ENCODE peak calls at places on chromosomes 7 and 10, in four cellular contexts. One of them, this sample, is unnamed.

GRCh38 chr7:1975581-1975980 is 257.2 kb downstream of the MAD1L1 start:
- DNase-seq in HepG2: no peak
- DNase-seq in H1: no peak
- DNase-seq in GM12878: no peak
- DNase-seq in this sample: no peak

GRCh38 chr10:11673346-11674330 is 62.2 kb upstream of the USP6NL start:
- DNase-seq in HepG2: no peak
- DNase-seq in H1: no peak
- DNase-seq in GM12878: no peak
- DNase-seq in this sample: no peak

GRCh38 chr7:2040201-2040892 is 192.4 kb downstream of the MAD1L1 start:
- DNase-seq in H1: no peak
- DNase-seq in HepG2: no peak
- DNase-seq in GM12878: no peak
- DNase-seq in this sample: peak; percentile 23

GRCh38 chr10:44046605-44047004 is 338.3 kb downstream of the CXCL12 start:
- DNase-seq in H1: peak; percentile 38
- DNase-seq in GM12878: no peak
- DNase-seq in HepG2: no peak
- DNase-seq in this sample: no peak

GRCh38 chr10:119424591-119424975 is 117.9 kb downstream of the RGS10 start:
- DNase-seq in H1: no peak
- DNase-seq in GM12878: no peak
- DNase-seq in HepG2: no peak
- DNase-seq in this sample: no peak

GRCh38 chr10:94219829-94220228 is 142.9 kb downstream of the NOC3L start:
- DNase-seq in GM12878: no peak
- DNase-seq in H1: no peak
- DNase-seq in HepG2: no peak
- DNase-seq in this sample: no peak

GRCh38 chr10:72353963-72354355 is 760 bp downstream of the DNAJB12 start:
- DNase-seq in GM12878: no peak
- DNase-seq in H1: no peak
- DNase-seq in HepG2: no peak
- DNase-seq in this sample: peak; percentile 67

GRCh38 chr7:25012254-25012653 is 32.3 kb upstream of the OSBPL3 start:
- DNase-seq in HepG2: no peak
- DNase-seq in GM12878: no peak
- DNase-seq in H1: no peak
- DNase-seq in this sample: no peak

GRCh38 chr10:30098624-30099023 is 39.2 kb upstream of the JCAD start:
- DNase-seq in HepG2: no peak
- DNase-seq in H1: no peak
- DNase-seq in GM12878: no peak
- DNase-seq in this sample: no peak
- TF ChIP-seq TCF12 in HepG2: no peak
- TF ChIP-seq TCF12 in H1: no peak
- TF ChIP-seq TCF12 in GM12878: no peak
- TF ChIP-seq TCF12 in this sample: peak; percentile 90

DNA sequence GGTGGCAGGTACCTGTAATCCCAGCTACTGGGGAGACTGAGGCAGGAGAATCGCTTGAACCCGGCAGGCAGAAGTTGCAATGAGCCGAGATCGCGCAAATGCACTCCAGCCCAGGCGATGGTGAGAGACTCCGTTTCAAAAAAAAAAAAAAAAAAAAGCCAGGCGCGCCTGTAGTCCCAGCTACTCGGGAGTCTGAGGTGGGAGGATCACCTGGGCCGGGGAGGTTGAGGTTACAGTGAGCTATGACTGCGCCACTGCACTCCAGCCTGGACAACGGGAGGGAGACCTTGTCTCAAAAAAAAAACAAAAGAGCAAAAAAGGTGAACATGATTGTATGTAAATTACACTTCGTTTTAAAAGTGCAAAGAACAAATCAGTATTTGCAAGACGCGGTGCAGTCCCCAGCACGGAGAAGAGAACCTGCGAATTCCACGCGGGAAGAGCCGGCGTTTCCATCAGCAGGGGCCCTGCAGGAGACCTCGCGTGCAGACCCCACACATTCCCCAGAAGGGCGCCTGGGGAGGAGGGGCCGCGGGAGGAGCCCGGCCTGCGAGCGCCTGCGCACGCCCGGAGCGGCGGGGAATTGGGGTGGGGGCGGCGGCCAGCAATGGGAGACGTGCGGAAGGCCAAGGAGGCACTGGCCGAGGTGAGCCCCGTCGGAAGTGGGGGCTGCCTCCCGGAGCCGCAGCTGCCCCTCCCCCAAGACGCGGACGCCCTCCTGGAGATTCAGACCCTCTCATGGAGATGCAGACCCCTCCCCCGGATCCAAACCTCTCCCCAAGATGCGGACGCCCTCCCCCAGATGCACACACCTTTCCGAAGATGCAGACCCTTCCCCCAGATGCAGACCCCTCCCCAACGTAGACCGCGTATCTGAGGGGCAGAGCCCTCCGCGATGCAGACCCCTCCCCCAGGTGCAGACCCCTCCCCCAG is 16.7 kb upstream of the SUN1 start:
- DNase-seq in H1: peak; percentile 90
- DNase-seq in GM12878: no peak
- DNase-seq in HepG2: no peak
- DNase-seq in this sample: peak; percentile 92
- TF ChIP-seq TCF12 in H1: peak; percentile 62
- TF ChIP-seq TCF12 in GM12878: no peak
- TF ChIP-seq TCF12 in HepG2: no peak
- TF ChIP-seq TCF12 in this sample: no peak

GRCh38 chr10:78983608-78984007 is 85.2 kb upstream of the ZMIZ1 start:
- DNase-seq in H1: no peak
- DNase-seq in HepG2: no peak
- DNase-seq in GM12878: no peak
- DNase-seq in this sample: no peak

GRCh38 chr10:78981970-78982281 is 86.8 kb upstream of the ZMIZ1 start:
- DNase-seq in H1: no peak
- DNase-seq in HepG2: peak; percentile 46
- DNase-seq in GM12878: no peak
- DNase-seq in this sample: no peak

GRCh38 chr10:78982726-78983125 is 86.0 kb upstream of the ZMIZ1 start:
- DNase-seq in GM12878: no peak
- DNase-seq in HepG2: no peak
- DNase-seq in H1: no peak
- DNase-seq in this sample: no peak

GRCh38 chr10:78985973-78986372 is 82.8 kb upstream of the ZMIZ1 start:
- DNase-seq in HepG2: no peak
- DNase-seq in GM12878: no peak
- DNase-seq in H1: no peak
- DNase-seq in this sample: no peak

GRCh38 chr10:78986419-78986818 is 82.3 kb upstream of the ZMIZ1 start:
- DNase-seq in HepG2: no peak
- DNase-seq in H1: no peak
- DNase-seq in GM12878: no peak
- DNase-seq in this sample: no peak
- TF ChIP-seq TCF12 in HepG2: no peak
- TF ChIP-seq TCF12 in H1: no peak
- TF ChIP-seq TCF12 in GM12878: no peak
- TF ChIP-seq TCF12 in this sample: no peak

DNA sequence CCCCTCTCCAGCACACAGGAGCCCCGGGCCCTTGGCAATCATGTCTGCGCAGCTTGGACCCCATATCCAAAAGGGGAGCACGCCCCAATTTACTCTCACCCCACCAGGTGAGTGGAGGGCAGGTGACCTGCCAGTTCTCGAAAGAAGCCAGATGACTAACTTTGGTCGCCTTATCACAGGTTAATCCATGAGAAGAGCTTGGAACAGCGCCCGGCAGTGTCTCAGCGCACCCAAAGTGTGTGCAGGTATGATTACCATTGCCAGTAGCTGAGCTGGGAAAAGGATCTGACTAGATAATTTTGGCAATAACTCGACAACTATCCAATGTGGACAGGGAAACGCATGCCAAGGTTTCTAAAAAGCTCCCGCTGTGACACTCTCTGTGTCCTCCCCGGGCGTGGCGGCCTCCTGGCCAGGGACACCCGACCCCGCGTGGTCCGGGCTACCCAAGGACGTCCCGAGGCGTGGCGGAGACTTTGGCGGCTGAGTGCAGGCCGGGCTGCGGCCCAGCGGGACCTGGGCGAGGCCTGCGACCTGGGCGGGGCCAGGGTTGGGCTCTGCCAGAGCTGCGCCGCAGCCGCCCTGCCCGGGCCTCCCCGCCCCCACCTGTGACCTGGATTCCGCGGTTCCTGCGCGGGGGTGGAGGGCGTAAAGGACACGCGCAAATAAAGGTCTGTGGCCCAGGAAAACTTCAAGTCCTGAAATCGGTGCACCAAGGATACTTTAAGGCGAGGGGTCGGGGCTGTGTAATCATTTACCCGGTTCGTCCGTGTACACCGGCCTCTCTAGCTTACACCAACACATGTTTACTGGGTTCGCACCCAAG is 13.7 kb upstream of the WAPL start:
- DNase-seq in HepG2: peak; percentile 38
- DNase-seq in H1: peak; percentile 88
- DNase-seq in GM12878: no peak
- DNase-seq in this sample: no peak
- TF ChIP-seq TCF12 in HepG2: no peak
- TF ChIP-seq TCF12 in H1: no peak
- TF ChIP-seq TCF12 in GM12878: no peak
- TF ChIP-seq TCF12 in this sample: no peak